ENCODE peak calls at places on chromosome 17, in six cellular contexts. One of them, this sample, is unnamed.

GRCh38 chr17:77501751-77502625 is 361.2 kb downstream of the SEC14L1 start:
- DNase-seq in neural progenitor cell: no peak
- DNase-seq in OCI-LY7: no peak
- DNase-seq in endothelial cell of umbilical vein: no peak
- DNase-seq in fibroblast of lung: no peak
- DNase-seq in IMR-90: no peak
- DNase-seq in this sample: no peak

GRCh38 chr17:64133546-64134215 is 3.7 kb upstream of the ERN1 start:
- DNase-seq in neural progenitor cell: peak
- DNase-seq in OCI-LY7: peak
- DNase-seq in endothelial cell of umbilical vein: peak
- DNase-seq in fibroblast of lung: peak
- DNase-seq in IMR-90: peak
- DNase-seq in this sample: peak

GRCh38 chr17:77893144-77894044 is 65.1 kb upstream of the TNRC6C start:
- DNase-seq in neural progenitor cell: no peak
- DNase-seq in OCI-LY7: peak
- DNase-seq in endothelial cell of umbilical vein: no peak
- DNase-seq in fibroblast of lung: no peak
- DNase-seq in IMR-90: no peak
- DNase-seq in this sample: no peak

GRCh38 chr17:74380959-74381808 is 13.9 kb downstream of the GPR142 start:
- DNase-seq in neural progenitor cell: no peak
- DNase-seq in OCI-LY7: no peak
- DNase-seq in endothelial cell of umbilical vein: no peak
- DNase-seq in fibroblast of lung: no peak
- DNase-seq in IMR-90: no peak
- DNase-seq in this sample: no peak

GRCh38 chr17:47967607-47968252 is 3.2 kb upstream of the CDK5RAP3 start:
- DNase-seq in neural progenitor cell: no peak
- DNase-seq in OCI-LY7: no peak
- DNase-seq in endothelial cell of umbilical vein: no peak
- DNase-seq in fibroblast of lung: peak
- DNase-seq in IMR-90: peak
- DNase-seq in this sample: no peak

GRCh38 chr17:2853722-2854580 is 57.7 kb downstream of the RAP1GAP2 start:
- DNase-seq in neural progenitor cell: peak
- DNase-seq in OCI-LY7: peak
- DNase-seq in endothelial cell of umbilical vein: no peak
- DNase-seq in fibroblast of lung: peak
- DNase-seq in IMR-90: no peak
- DNase-seq in this sample: no peak

GRCh38 chr17:6936370-6937028 is 59.4 kb upstream of the ALOX12 start:
- DNase-seq in neural progenitor cell: no peak
- DNase-seq in OCI-LY7: no peak
- DNase-seq in endothelial cell of umbilical vein: peak
- DNase-seq in fibroblast of lung: peak
- DNase-seq in IMR-90: peak
- DNase-seq in this sample: no peak

GRCh38 chr17:60641126-60641525 is 36.5 kb upstream of the BCAS3 start:
- DNase-seq in neural progenitor cell: no peak
- DNase-seq in OCI-LY7: no peak
- DNase-seq in endothelial cell of umbilical vein: no peak
- DNase-seq in fibroblast of lung: peak
- DNase-seq in IMR-90: no peak
- DNase-seq in this sample: no peak

GRCh38 chr17:44417553-44417952 is 28.1 kb upstream of the ITGA2B start:
- DNase-seq in neural progenitor cell: no peak
- DNase-seq in OCI-LY7: no peak
- DNase-seq in endothelial cell of umbilical vein: peak
- DNase-seq in fibroblast of lung: peak
- DNase-seq in IMR-90: peak
- DNase-seq in this sample: peak

GRCh38 chr17:76076765-76077581 is 2.0 kb upstream of the ZACN start:
- DNase-seq in neural progenitor cell: peak
- DNase-seq in OCI-LY7: no peak
- DNase-seq in endothelial cell of umbilical vein: no peak
- DNase-seq in fibroblast of lung: no peak
- DNase-seq in IMR-90: peak
- DNase-seq in this sample: no peak

GRCh38 chr17:13597723-13598347 is 3.9 kb downstream of the HS3ST3A1 start:
- DNase-seq in neural progenitor cell: peak
- DNase-seq in OCI-LY7: peak
- DNase-seq in endothelial cell of umbilical vein: peak
- DNase-seq in fibroblast of lung: peak
- DNase-seq in IMR-90: peak
- DNase-seq in this sample: peak

GRCh38 chr17:58136669-58137279 is 11.4 kb upstream of the OR4D1 start:
- DNase-seq in neural progenitor cell: peak
- DNase-seq in OCI-LY7: peak
- DNase-seq in endothelial cell of umbilical vein: no peak
- DNase-seq in fibroblast of lung: no peak
- DNase-seq in IMR-90: no peak
- DNase-seq in this sample: peak

GRCh38 chr17:18224053-18224427 is 1.4 kb upstream of the LLGL1 start:
- DNase-seq in neural progenitor cell: no peak
- DNase-seq in OCI-LY7: no peak
- DNase-seq in endothelial cell of umbilical vein: no peak
- DNase-seq in fibroblast of lung: no peak
- DNase-seq in IMR-90: no peak
- DNase-seq in this sample: peak

GRCh38 chr17:7479389-7480192 is at the start of gene ZBTB4:
- DNase-seq in neural progenitor cell: peak
- DNase-seq in OCI-LY7: peak
- DNase-seq in endothelial cell of umbilical vein: peak
- DNase-seq in fibroblast of lung: peak
- DNase-seq in IMR-90: peak
- DNase-seq in this sample: peak

GRCh38 chr17:1082579-1082978 is 85.7 kb downstream of the TIMM22 start:
- DNase-seq in neural progenitor cell: no peak
- DNase-seq in OCI-LY7: no peak
- DNase-seq in endothelial cell of umbilical vein: peak
- DNase-seq in fibroblast of lung: peak
- DNase-seq in IMR-90: peak
- DNase-seq in this sample: no peak

GRCh38 chr17:51319186-51319585 is 58.8 kb downstream of the UTP18 start:
- DNase-seq in neural progenitor cell: no peak
- DNase-seq in OCI-LY7: peak
- DNase-seq in endothelial cell of umbilical vein: no peak
- DNase-seq in fibroblast of lung: no peak
- DNase-seq in IMR-90: no peak
- DNase-seq in this sample: no peak

GRCh38 chr17:75634754-75635609 is 1.7 kb downstream of the SMIM5 start:
- DNase-seq in neural progenitor cell: no peak
- DNase-seq in OCI-LY7: no peak
- DNase-seq in endothelial cell of umbilical vein: no peak
- DNase-seq in fibroblast of lung: no peak
- DNase-seq in IMR-90: no peak
- DNase-seq in this sample: no peak

GRCh38 chr17:8121531-8122390 is 2.1 kb downstream of the HES7 start:
- DNase-seq in neural progenitor cell: peak
- DNase-seq in OCI-LY7: peak
- DNase-seq in endothelial cell of umbilical vein: peak
- DNase-seq in fibroblast of lung: peak
- DNase-seq in IMR-90: peak
- DNase-seq in this sample: no peak

GRCh38 chr17:73555199-73555810 is 88.9 kb downstream of the SDK2 start:
- DNase-seq in neural progenitor cell: no peak
- DNase-seq in OCI-LY7: no peak
- DNase-seq in endothelial cell of umbilical vein: no peak
- DNase-seq in fibroblast of lung: no peak
- DNase-seq in IMR-90: no peak
- DNase-seq in this sample: no peak

GRCh38 chr17:45790296-45790922 is 6.3 kb downstream of the CRHR1 start:
- DNase-seq in neural progenitor cell: no peak
- DNase-seq in OCI-LY7: no peak
- DNase-seq in endothelial cell of umbilical vein: no peak
- DNase-seq in fibroblast of lung: no peak
- DNase-seq in IMR-90: no peak
- DNase-seq in this sample: no peak

GRCh38 chr17:43958953-43959352 is 5.2 kb upstream of the PYY start:
- DNase-seq in neural progenitor cell: no peak
- DNase-seq in OCI-LY7: no peak
- DNase-seq in endothelial cell of umbilical vein: no peak
- DNase-seq in fibroblast of lung: peak
- DNase-seq in IMR-90: peak
- DNase-seq in this sample: no peak

GRCh38 chr17:77963441-77963840 is 4.9 kb downstream of the TNRC6C start:
- DNase-seq in neural progenitor cell: peak
- DNase-seq in OCI-LY7: no peak
- DNase-seq in endothelial cell of umbilical vein: peak
- DNase-seq in fibroblast of lung: peak
- DNase-seq in IMR-90: peak
- DNase-seq in this sample: peak

GRCh38 chr17:2183346-2183745 is 120.2 kb downstream of the SMG6 start:
- DNase-seq in neural progenitor cell: no peak
- DNase-seq in OCI-LY7: no peak
- DNase-seq in endothelial cell of umbilical vein: no peak
- DNase-seq in fibroblast of lung: peak
- DNase-seq in IMR-90: peak
- DNase-seq in this sample: no peak

GRCh38 chr17:59378621-59379194 is 47.3 kb downstream of the YPEL2 start:
- DNase-seq in neural progenitor cell: no peak
- DNase-seq in OCI-LY7: no peak
- DNase-seq in endothelial cell of umbilical vein: peak
- DNase-seq in fibroblast of lung: peak
- DNase-seq in IMR-90: peak
- DNase-seq in this sample: no peak

GRCh38 chr17:83162035-83162745 is 82.8 kb downstream of the METRNL start:
- DNase-seq in neural progenitor cell: no peak
- DNase-seq in OCI-LY7: no peak
- DNase-seq in endothelial cell of umbilical vein: no peak
- DNase-seq in fibroblast of lung: no peak
- DNase-seq in IMR-90: no peak
- DNase-seq in this sample: no peak

GRCh38 chr17:58329035-58329807 is 626 bp upstream of the TSPOAP1 start:
- DNase-seq in neural progenitor cell: peak
- DNase-seq in OCI-LY7: peak
- DNase-seq in endothelial cell of umbilical vein: no peak
- DNase-seq in fibroblast of lung: no peak
- DNase-seq in IMR-90: no peak
- DNase-seq in this sample: peak

GRCh38 chr17:40493697-40494096 is 7.7 kb downstream of the TNS4 start:
- DNase-seq in neural progenitor cell: no peak
- DNase-seq in OCI-LY7: no peak
- DNase-seq in endothelial cell of umbilical vein: no peak
- DNase-seq in fibroblast of lung: no peak
- DNase-seq in IMR-90: no peak
- DNase-seq in this sample: no peak

GRCh38 chr17:34241062-34241461 is 14.0 kb upstream of the CCL2 start:
- DNase-seq in neural progenitor cell: no peak
- DNase-seq in OCI-LY7: no peak
- DNase-seq in endothelial cell of umbilical vein: peak
- DNase-seq in fibroblast of lung: no peak
- DNase-seq in IMR-90: peak
- DNase-seq in this sample: no peak

GRCh38 chr17:27665549-27665948 is 34.6 kb downstream of the LGALS9 start:
- DNase-seq in neural progenitor cell: no peak
- DNase-seq in OCI-LY7: no peak
- DNase-seq in endothelial cell of umbilical vein: no peak
- DNase-seq in fibroblast of lung: no peak
- DNase-seq in IMR-90: no peak
- DNase-seq in this sample: no peak

GRCh38 chr17:4175921-4176802 is 33.2 kb downstream of the CYB5D2 start:
- DNase-seq in neural progenitor cell: no peak
- DNase-seq in OCI-LY7: no peak
- DNase-seq in endothelial cell of umbilical vein: no peak
- DNase-seq in fibroblast of lung: peak
- DNase-seq in IMR-90: peak
- DNase-seq in this sample: no peak

GRCh38 chr17:78917451-78918307 is 7.5 kb downstream of the TIMP2 start:
- DNase-seq in neural progenitor cell: no peak
- DNase-seq in OCI-LY7: no peak
- DNase-seq in endothelial cell of umbilical vein: no peak
- DNase-seq in fibroblast of lung: no peak
- DNase-seq in IMR-90: no peak
- DNase-seq in this sample: no peak

GRCh38 chr17:32610027-32610650 is 123.3 kb downstream of the CDK5R1 start:
- DNase-seq in neural progenitor cell: peak
- DNase-seq in OCI-LY7: no peak
- DNase-seq in endothelial cell of umbilical vein: no peak
- DNase-seq in fibroblast of lung: no peak
- DNase-seq in IMR-90: no peak
- DNase-seq in this sample: no peak
- H3K4me2 ChIP-seq in neural progenitor cell: peak
- H3K4me2 ChIP-seq in OCI-LY7: no peak
- H3K4me2 ChIP-seq in endothelial cell of umbilical vein: no peak
- H3K4me2 ChIP-seq in fibroblast of lung: no peak
- H3K4me2 ChIP-seq in IMR-90: no peak
- H3K4me2 ChIP-seq in this sample: no peak

DNA sequence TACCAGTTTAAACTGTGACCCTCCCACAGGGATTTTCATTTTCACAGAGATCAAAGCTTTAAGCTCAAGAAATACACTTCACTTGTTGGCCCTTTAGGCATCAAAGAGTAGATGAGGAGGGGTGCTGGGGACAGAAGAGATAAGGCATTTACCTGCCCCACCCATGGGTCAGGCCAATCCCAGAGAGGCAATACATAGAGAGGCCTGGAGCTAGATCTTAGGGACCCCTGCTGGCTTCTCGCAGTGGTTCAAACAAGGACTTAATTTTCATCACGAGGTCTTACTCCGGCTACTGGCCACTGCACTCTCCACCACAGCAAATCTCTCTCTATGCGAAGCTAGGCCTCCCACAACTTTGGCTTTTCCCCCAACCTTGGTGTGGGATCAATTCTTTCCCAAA is 46.6 kb downstream of the NOG start:
- DNase-seq in neural progenitor cell: no peak
- DNase-seq in OCI-LY7: no peak
- DNase-seq in endothelial cell of umbilical vein: no peak
- DNase-seq in fibroblast of lung: no peak
- DNase-seq in IMR-90: no peak
- DNase-seq in this sample: no peak
- H3K4me2 ChIP-seq in neural progenitor cell: no peak
- H3K4me2 ChIP-seq in OCI-LY7: no peak
- H3K4me2 ChIP-seq in endothelial cell of umbilical vein: no peak
- H3K4me2 ChIP-seq in fibroblast of lung: no peak
- H3K4me2 ChIP-seq in IMR-90: no peak
- H3K4me2 ChIP-seq in this sample: no peak

GRCh38 chr17:81277938-81278693 is 17.0 kb downstream of the SLC38A10 start:
- DNase-seq in neural progenitor cell: no peak
- DNase-seq in OCI-LY7: no peak
- DNase-seq in endothelial cell of umbilical vein: no peak
- DNase-seq in fibroblast of lung: peak
- DNase-seq in IMR-90: peak
- DNase-seq in this sample: no peak
- H3K4me2 ChIP-seq in neural progenitor cell: no peak
- H3K4me2 ChIP-seq in OCI-LY7: no peak
- H3K4me2 ChIP-seq in endothelial cell of umbilical vein: no peak
- H3K4me2 ChIP-seq in fibroblast of lung: peak
- H3K4me2 ChIP-seq in IMR-90: peak
- H3K4me2 ChIP-seq in this sample: no peak

DNA sequence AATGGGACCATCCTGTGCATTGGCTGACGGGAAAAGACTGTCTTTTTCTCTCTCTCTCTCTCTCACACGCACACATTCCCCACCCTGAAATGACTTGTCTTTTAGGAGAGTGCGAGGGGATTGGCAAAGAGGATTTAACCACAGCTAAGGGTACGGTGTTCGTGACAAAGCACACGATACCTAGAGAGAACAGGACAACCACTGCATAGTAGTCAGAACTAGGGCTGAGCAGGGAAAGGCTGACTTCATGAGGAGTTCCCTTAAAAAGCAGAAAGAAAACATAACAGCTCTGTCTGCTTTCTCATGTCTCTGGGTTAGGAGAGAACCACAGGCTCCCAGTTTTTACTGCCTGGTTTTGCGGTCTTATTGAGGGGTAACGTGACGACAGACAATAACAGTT is 742.8 kb upstream of the SOX9 start:
- DNase-seq in neural progenitor cell: no peak
- DNase-seq in OCI-LY7: no peak
- DNase-seq in endothelial cell of umbilical vein: no peak
- DNase-seq in fibroblast of lung: no peak
- DNase-seq in IMR-90: no peak
- DNase-seq in this sample: no peak
- H3K4me2 ChIP-seq in neural progenitor cell: no peak
- H3K4me2 ChIP-seq in OCI-LY7: no peak
- H3K4me2 ChIP-seq in endothelial cell of umbilical vein: no peak
- H3K4me2 ChIP-seq in fibroblast of lung: no peak
- H3K4me2 ChIP-seq in IMR-90: no peak
- H3K4me2 ChIP-seq in this sample: no peak